ENCODE peak calls at places on chromosomes 12 and 14, in nine cellular contexts. R is NCI-H774, H is SHP77, B is epithelial cell of esophagus, F is adrenal gland, T is GM23338, G is activated gamma-delta T cell, A is midbrain, Y is uterus. J is an unnamed sample.
A peak's percentile ranks its signal among the peaks of the same experiment; 100 is the strongest.

GRCh38 chr12:72476301-72476700 is 204.1 kb downstream of the TRHDE start:
- DNase-seq in R (no peak), H (no peak), B (no peak), F (no peak), T (no peak), G (no peak), A (no peak), Y (no peak), J (no peak)

GRCh38 chr14:30291216-30291615 is 267.7 kb upstream of the G2E3 start:
- DNase-seq in R (no peak), H (no peak), B (peak; percentile 75), F (no peak), T (no peak), G (no peak), A (no peak), Y (no peak), J (peak; percentile 86)

GRCh38 chr14:94445003-94445402 is 7.6 kb downstream of the SERPINA11 start:
- DNase-seq in R (no peak), H (no peak), B (no peak), F (no peak), T (no peak), G (no peak), A (no peak), Y (no peak), J (no peak)

GRCh38 chr12:98475565-98475908 is 39.9 kb upstream of the TMPO start:
- DNase-seq in R (no peak), H (no peak), B (no peak), F (no peak), T (no peak), G (no peak), A (no peak), Y (no peak), J (no peak)

GRCh38 chr14:31969841-31970240 is 107.3 kb upstream of the ARHGAP5 start:
- DNase-seq in R (no peak), H (no peak), B (no peak), F (no peak), T (no peak), G (no peak), A (no peak), Y (no peak), J (no peak)

GRCh38 chr14:61866932-61867920 is 105.0 kb downstream of the SNAPC1 start:
- DNase-seq in R (no peak), H (no peak), B (peak; percentile 45), F (no peak), T (no peak), G (no peak), A (no peak), Y (no peak), J (peak; percentile 45)

GRCh38 chr12:15231493-15231892 is 10.3 kb upstream of the RERG start:
- DNase-seq in R (no peak), H (no peak), B (no peak), F (no peak), T (no peak), G (no peak), A (no peak), Y (no peak), J (no peak)

GRCh38 chr12:15584366-15585041 is 204.7 kb downstream of the EPS8 start:
- DNase-seq in R (peak; percentile 5), H (no peak), B (peak; percentile 80), F (no peak), T (peak; percentile 74), G (no peak), A (peak; percentile 64), Y (no peak), J (peak; percentile 59)

GRCh38 chr12:127459166-127459565 is 807.8 kb upstream of the TMEM132C start:
- DNase-seq in R (no peak), H (no peak), B (no peak), F (no peak), T (no peak), G (no peak), A (no peak), Y (no peak), J (no peak)

GRCh38 chr12:1546931-1547640 is 47.3 kb downstream of the FBXL14 start:
- DNase-seq in R (no peak), H (no peak), B (no peak), F (no peak), T (no peak), G (no peak), A (no peak), Y (no peak), J (no peak)

GRCh38 chr14:80996049-80996901 is 40.9 kb downstream of the TSHR start:
- DNase-seq in R (peak; percentile 9), H (peak; percentile 43), B (peak; percentile 90), F (peak; percentile 37), T (peak; percentile 60), G (no peak), A (peak; percentile 74), Y (no peak), J (peak; percentile 89)

GRCh38 chr12:69161835-69162234 is 77.5 kb upstream of the CPSF6 start:
- DNase-seq in R (peak; percentile 68), H (no peak), B (no peak), F (no peak), T (no peak), G (no peak), A (no peak), Y (no peak), J (no peak)

GRCh38 chr14:100062602-100063001 is 2.6 kb upstream of the EVL start:
- DNase-seq in R (no peak), H (no peak), B (no peak), F (no peak), T (no peak), G (no peak), A (no peak), Y (no peak), J (no peak)

GRCh38 chr12:26994109-26994508 is 20.1 kb downstream of the TM7SF3 start:
- DNase-seq in R (no peak), H (no peak), B (no peak), F (no peak), T (no peak), G (no peak), A (no peak), Y (no peak), J (no peak)

GRCh38 chr12:103673891-103674375 is 86.9 kb downstream of the STAB2 start:
- DNase-seq in R (no peak), H (no peak), B (no peak), F (no peak), T (no peak), G (no peak), A (no peak), Y (no peak), J (no peak)

J was measured in bronchial epithelial cell.